ENCODE peak calls at places on chromosome 7, in four cellular contexts. W is SK-N-SH, A is GM12878, O is HepG2. V is an unnamed sample.

GRCh38 chr7:100642534-100642907 is 1.2 kb upstream of the TFR2 start:
- DNase-seq in A (no peak), O (peak; percentile 38), W (peak; percentile 75), V (peak; percentile 42)

GRCh38 chr7:79137942-79138341 is 315.5 kb downstream of the MAGI2 start:
- DNase-seq in O (no peak), A (no peak), W (no peak), V (no peak)

GRCh38 chr7:32033006-32033405 is 37.2 kb downstream of the PDE1C start:
- DNase-seq in A (no peak), O (no peak), W (no peak), V (no peak)

GRCh38 chr7:22333680-22334141 is 23.2 kb downstream of the RAPGEF5 start:
- DNase-seq in A (no peak), W (no peak), O (no peak), V (no peak)

GRCh38 chr7:91832493-91833045 is 47.9 kb downstream of the MTERF1 start:
- DNase-seq in A (no peak), W (no peak), O (no peak), V (no peak)

GRCh38 chr7:19705663-19706062 is 3.2 kb downstream of the POLR1F start:
- DNase-seq in A (no peak), W (no peak), O (no peak), V (no peak)

GRCh38 chr7:20307901-20308300 is 22.8 kb upstream of the ITGB8 start:
- DNase-seq in O (no peak), W (no peak), A (no peak), V (no peak)

GRCh38 chr7:106927541-106927940 is 62.5 kb downstream of the PIK3CG start:
- DNase-seq in A (no peak), O (no peak), W (no peak), V (no peak)

GRCh38 chr7:66429498-66430163 is 199.1 kb upstream of the KCTD7 start:
- DNase-seq in W (no peak), A (no peak), O (peak; percentile 23), V (no peak)

GRCh38 chr7:102008535-102009262 is 191.3 kb downstream of the CUX1 start:
- DNase-seq in W (no peak), O (no peak), A (no peak), V (no peak)

GRCh38 chr7:151876112-151876898 is 610 bp downstream of the PRKAG2 start:
- DNase-seq in W (peak; percentile 80), A (no peak), O (no peak), V (peak; percentile 35)

GRCh38 chr7:92602352-92603088 is 12.3 kb upstream of the FAM133B start:
- DNase-seq in A (no peak), W (no peak), O (peak; percentile 21), V (no peak)

GRCh38 chr7:22255834-22256233 is 101.1 kb downstream of the RAPGEF5 start:
- DNase-seq in W (no peak), A (no peak), O (no peak), V (no peak)

GRCh38 chr7:133207687-133208086 is 45.2 kb upstream of the EXOC4 start:
- DNase-seq in W (no peak), O (peak; percentile 21), A (no peak), V (no peak)

GRCh38 chr7:158318511-158318913 is 269.1 kb downstream of the PTPRN2 start:
- DNase-seq in W (no peak), O (no peak), A (no peak), V (no peak)

GRCh38 chr7:14351167-14351566 is 361.7 kb upstream of the ETV1 start:
- DNase-seq in O (no peak), W (no peak), A (no peak), V (no peak)
- TF ChIP-seq PBX3 in O (no peak), W (no peak), A (no peak), V (no peak)

GRCh38 chr7:45031829-45032228 is 31.8 kb downstream of the CCM2 start:
- DNase-seq in A (no peak), O (peak; percentile 56), W (no peak), V (no peak)
- TF ChIP-seq PBX3 in A (no peak), O (no peak), W (no peak), V (no peak)

GRCh38 chr7:46908770-46909169 is 673.1 kb downstream of the TNS3 start:
- DNase-seq in O (no peak), W (no peak), A (no peak), V (no peak)
- TF ChIP-seq PBX3 in O (no peak), W (peak; percentile 37), A (no peak), V (no peak)

GRCh38 chr7:405489-406211 is 114.0 kb downstream of the PDGFA start:
- DNase-seq in W (peak; percentile 43), A (no peak), O (no peak), V (no peak)
- TF ChIP-seq PBX3 in W (no peak), A (no peak), O (no peak), V (no peak)

DNA sequence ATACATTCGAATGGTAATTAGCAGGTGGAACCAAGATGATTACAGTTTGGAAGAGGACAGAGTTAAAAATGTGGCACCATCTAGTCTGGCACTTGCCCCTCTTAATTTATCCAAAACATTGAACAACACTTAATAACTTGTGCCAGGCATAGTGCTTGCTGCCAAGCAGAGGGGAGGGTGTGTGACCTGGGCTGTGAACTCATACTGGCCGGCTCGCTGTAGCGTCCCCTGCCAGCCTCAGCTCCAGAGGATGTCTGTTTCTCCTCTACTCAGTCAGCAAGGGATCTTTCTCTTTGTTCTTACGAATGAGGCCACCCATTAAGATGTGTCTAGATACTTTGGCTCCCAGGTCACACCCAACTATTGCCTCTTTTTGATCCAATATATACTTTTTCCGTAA is 179.4 kb upstream of the INHBA start:
- DNase-seq in A (no peak), O (no peak), W (no peak), V (no peak)
- TF ChIP-seq PBX3 in A (no peak), O (no peak), W (no peak), V (no peak)